ENCODE peak calls at places on chromosomes 11 and 22, in eight cellular contexts. One of them, this sample, is unnamed.

GRCh38 chr11:36311926-36312592 is 16.0 kb downstream of the PRR5L start:
- DNase-seq in thyroid gland: no peak
- DNase-seq in fibroblast of pulmonary artery: no peak
- DNase-seq in HCT116: no peak
- DNase-seq in fibroblast of lung: peak; percentile 52
- DNase-seq in sigmoid colon: no peak
- DNase-seq in left lung: no peak
- DNase-seq in CD8-positive, alpha-beta T cell: no peak
- DNase-seq in this sample: no peak

GRCh38 chr11:122050021-122050710 is 65.8 kb downstream of the BLID start:
- DNase-seq in fibroblast of pulmonary artery: peak; percentile 38
- DNase-seq in CD8-positive, alpha-beta T cell: no peak
- DNase-seq in fibroblast of lung: no peak
- DNase-seq in HCT116: no peak
- DNase-seq in sigmoid colon: no peak
- DNase-seq in left lung: no peak
- DNase-seq in thyroid gland: no peak
- DNase-seq in this sample: no peak

GRCh38 chr22:47328550-47329243 is 566.2 kb downstream of the TBC1D22A start:
- DNase-seq in thyroid gland: no peak
- DNase-seq in sigmoid colon: no peak
- DNase-seq in CD8-positive, alpha-beta T cell: no peak
- DNase-seq in fibroblast of lung: peak; percentile 96
- DNase-seq in left lung: peak; percentile 55
- DNase-seq in fibroblast of pulmonary artery: peak; percentile 96
- DNase-seq in HCT116: peak; percentile 95
- DNase-seq in this sample: no peak

GRCh38 chr22:43228330-43228729 is 41.4 kb upstream of the TTLL12 start:
- DNase-seq in fibroblast of lung: no peak
- DNase-seq in fibroblast of pulmonary artery: peak; percentile 35
- DNase-seq in left lung: no peak
- DNase-seq in sigmoid colon: no peak
- DNase-seq in HCT116: peak; percentile 10
- DNase-seq in CD8-positive, alpha-beta T cell: no peak
- DNase-seq in thyroid gland: peak; percentile 16
- DNase-seq in this sample: no peak

GRCh38 chr22:21791635-21792625 is 56.3 kb upstream of the YPEL1 start:
- DNase-seq in sigmoid colon: no peak
- DNase-seq in CD8-positive, alpha-beta T cell: no peak
- DNase-seq in fibroblast of lung: peak; percentile 71
- DNase-seq in fibroblast of pulmonary artery: peak; percentile 30
- DNase-seq in thyroid gland: no peak
- DNase-seq in HCT116: no peak
- DNase-seq in left lung: no peak
- DNase-seq in this sample: peak; percentile 18

GRCh38 chr11:108733479-108734116 is 68.7 kb downstream of the DDX10 start:
- DNase-seq in left lung: no peak
- DNase-seq in sigmoid colon: no peak
- DNase-seq in fibroblast of lung: peak; percentile 84
- DNase-seq in fibroblast of pulmonary artery: peak; percentile 58
- DNase-seq in CD8-positive, alpha-beta T cell: no peak
- DNase-seq in HCT116: no peak
- DNase-seq in thyroid gland: no peak
- DNase-seq in this sample: no peak

GRCh38 chr11:116691779-116692178 is 81.0 kb downstream of the BUD13 start:
- DNase-seq in left lung: no peak
- DNase-seq in fibroblast of pulmonary artery: peak; percentile 24
- DNase-seq in thyroid gland: peak; percentile 37
- DNase-seq in sigmoid colon: peak; percentile 68
- DNase-seq in HCT116: peak; percentile 6
- DNase-seq in fibroblast of lung: no peak
- DNase-seq in CD8-positive, alpha-beta T cell: peak; percentile 49
- DNase-seq in this sample: peak; percentile 58

GRCh38 chr11:113664981-113665710 is 41.0 kb downstream of the TMPRSS5 start:
- DNase-seq in fibroblast of lung: peak; percentile 43
- DNase-seq in CD8-positive, alpha-beta T cell: no peak
- DNase-seq in sigmoid colon: no peak
- DNase-seq in thyroid gland: no peak
- DNase-seq in fibroblast of pulmonary artery: no peak
- DNase-seq in left lung: no peak
- DNase-seq in HCT116: no peak
- DNase-seq in this sample: no peak

GRCh38 chr11:409600-410471 is 5.0 kb downstream of the SIGIRR start:
- DNase-seq in thyroid gland: no peak
- DNase-seq in fibroblast of lung: no peak
- DNase-seq in fibroblast of pulmonary artery: no peak
- DNase-seq in sigmoid colon: peak; percentile 61
- DNase-seq in HCT116: no peak
- DNase-seq in CD8-positive, alpha-beta T cell: peak; percentile 20
- DNase-seq in left lung: peak; percentile 31
- DNase-seq in this sample: no peak

GRCh38 chr11:46122955-46123354 is 1.7 kb upstream of the PHF21A start:
- DNase-seq in fibroblast of lung: peak; percentile 68
- DNase-seq in left lung: no peak
- DNase-seq in CD8-positive, alpha-beta T cell: no peak
- DNase-seq in thyroid gland: no peak
- DNase-seq in fibroblast of pulmonary artery: peak; percentile 46
- DNase-seq in sigmoid colon: no peak
- DNase-seq in HCT116: no peak
- DNase-seq in this sample: no peak

GRCh38 chr22:37044634-37045625 is 6.6 kb upstream of the KCTD17 start:
- DNase-seq in CD8-positive, alpha-beta T cell: no peak
- DNase-seq in left lung: no peak
- DNase-seq in fibroblast of pulmonary artery: no peak
- DNase-seq in HCT116: no peak
- DNase-seq in thyroid gland: no peak
- DNase-seq in sigmoid colon: no peak
- DNase-seq in fibroblast of lung: no peak
- DNase-seq in this sample: no peak

GRCh38 chr11:86955111-86955673 is at the start of gene FZD4:
- DNase-seq in left lung: peak; percentile 91
- DNase-seq in thyroid gland: peak; percentile 92
- DNase-seq in fibroblast of lung: peak; percentile 88
- DNase-seq in CD8-positive, alpha-beta T cell: peak; percentile 29
- DNase-seq in sigmoid colon: peak; percentile 95
- DNase-seq in HCT116: peak; percentile 48
- DNase-seq in fibroblast of pulmonary artery: peak; percentile 90
- DNase-seq in this sample: peak; percentile 85

GRCh38 chr11:86958259-86958658 is 3.1 kb upstream of the FZD4 start:
- DNase-seq in left lung: no peak
- DNase-seq in thyroid gland: no peak
- DNase-seq in sigmoid colon: no peak
- DNase-seq in HCT116: no peak
- DNase-seq in fibroblast of pulmonary artery: no peak
- DNase-seq in fibroblast of lung: no peak
- DNase-seq in CD8-positive, alpha-beta T cell: no peak
- DNase-seq in this sample: no peak

GRCh38 chr11:86954288-86955110 is 696 bp downstream of the FZD4 start:
- DNase-seq in thyroid gland: peak; percentile 40
- DNase-seq in fibroblast of pulmonary artery: no peak
- DNase-seq in left lung: no peak
- DNase-seq in fibroblast of lung: no peak
- DNase-seq in HCT116: no peak
- DNase-seq in sigmoid colon: peak; percentile 72
- DNase-seq in CD8-positive, alpha-beta T cell: no peak
- DNase-seq in this sample: no peak

GRCh38 chr11:86952933-86953637 is 2.1 kb downstream of the FZD4 start:
- DNase-seq in thyroid gland: no peak
- DNase-seq in sigmoid colon: no peak
- DNase-seq in left lung: no peak
- DNase-seq in CD8-positive, alpha-beta T cell: no peak
- DNase-seq in fibroblast of lung: peak; percentile 36
- DNase-seq in fibroblast of pulmonary artery: peak; percentile 50
- DNase-seq in HCT116: no peak
- DNase-seq in this sample: no peak

DNA sequence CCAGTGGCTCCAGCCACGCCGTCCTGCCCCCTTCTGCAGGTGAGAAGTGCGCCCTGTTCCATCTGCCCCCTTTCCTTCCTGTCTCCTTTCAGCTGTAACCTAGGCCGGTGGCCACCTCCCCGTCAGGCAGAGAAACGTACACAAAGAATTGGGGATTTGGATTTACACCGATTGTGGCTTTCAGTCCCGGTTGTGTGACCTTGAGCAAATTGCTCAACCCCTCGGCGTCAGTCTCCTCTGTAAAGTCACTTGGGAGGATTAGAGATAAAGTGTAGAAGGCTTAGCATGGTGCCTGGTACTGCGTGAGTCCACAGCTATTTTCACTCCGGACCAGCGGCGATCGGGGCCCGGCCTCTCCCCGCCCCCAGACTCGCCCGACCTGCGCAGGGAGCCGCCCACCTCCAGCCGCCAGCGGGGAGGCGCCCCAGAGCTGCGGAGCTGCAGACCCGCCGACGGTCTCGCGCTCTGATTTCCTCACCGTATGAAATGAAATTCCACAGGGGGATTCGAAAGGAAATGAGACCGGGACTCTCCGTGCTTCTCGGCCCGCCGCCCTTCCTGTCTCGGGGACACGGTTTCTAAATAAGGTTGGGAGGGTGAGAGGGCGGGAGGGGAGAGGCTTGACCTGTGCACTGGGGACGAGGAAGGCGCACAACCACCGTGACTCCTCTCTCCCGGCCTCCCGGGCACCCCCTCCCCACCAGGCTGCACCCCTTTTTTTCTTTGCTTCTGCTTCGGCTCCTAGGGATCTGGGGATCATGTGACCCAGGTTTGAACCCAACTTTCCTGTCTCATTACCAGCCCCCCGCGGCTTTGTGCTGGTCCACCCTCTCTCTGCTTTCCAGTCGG is 703 bp upstream of the FZD4 start:
- DNase-seq in fibroblast of lung: peak; percentile 78
- DNase-seq in left lung: peak; percentile 80
- DNase-seq in sigmoid colon: peak; percentile 93
- DNase-seq in thyroid gland: peak; percentile 89
- DNase-seq in CD8-positive, alpha-beta T cell: no peak
- DNase-seq in HCT116: peak; percentile 34
- DNase-seq in fibroblast of pulmonary artery: peak; percentile 84
- DNase-seq in this sample: peak; percentile 94
- H3K4me3 ChIP-seq in fibroblast of lung: peak overlapping the region; percentile 70
- H3K4me3 ChIP-seq in left lung: peak overlapping the region; percentile 73
- H3K4me3 ChIP-seq in sigmoid colon: peak overlapping the region; percentile 43
- H3K4me3 ChIP-seq in thyroid gland: peak overlapping the region; percentile 99
- H3K4me3 ChIP-seq in CD8-positive, alpha-beta T cell: peak overlapping the region; percentile 74
- H3K4me3 ChIP-seq in HCT116: peak overlapping the region; percentile 66
- H3K4me3 ChIP-seq in fibroblast of pulmonary artery: peak overlapping the region; percentile 78
- H3K4me3 ChIP-seq in this sample: peak overlapping the region; percentile 92

GRCh38 chr11:84775503-84775902 is 851.6 kb downstream of the DLG2 start:
- DNase-seq in thyroid gland: no peak
- DNase-seq in left lung: no peak
- DNase-seq in fibroblast of lung: no peak
- DNase-seq in CD8-positive, alpha-beta T cell: no peak
- DNase-seq in HCT116: no peak
- DNase-seq in sigmoid colon: no peak
- DNase-seq in fibroblast of pulmonary artery: no peak
- DNase-seq in this sample: no peak

GRCh38 chr11:84780689-84781293 is 846.4 kb downstream of the DLG2 start:
- DNase-seq in thyroid gland: no peak
- DNase-seq in fibroblast of pulmonary artery: peak; percentile 21
- DNase-seq in CD8-positive, alpha-beta T cell: no peak
- DNase-seq in sigmoid colon: no peak
- DNase-seq in fibroblast of lung: peak; percentile 39
- DNase-seq in left lung: no peak
- DNase-seq in HCT116: peak; percentile 12
- DNase-seq in this sample: no peak
- TF ChIP-seq CTCF in thyroid gland: peak; percentile 25
- TF ChIP-seq CTCF in fibroblast of pulmonary artery: peak; percentile 51
- TF ChIP-seq CTCF in CD8-positive, alpha-beta T cell: no peak
- TF ChIP-seq CTCF in sigmoid colon: no peak
- TF ChIP-seq CTCF in fibroblast of lung: peak; percentile 49
- TF ChIP-seq CTCF in left lung: peak; percentile 6
- TF ChIP-seq CTCF in HCT116: peak; percentile 56
- TF ChIP-seq CTCF in this sample: peak; percentile 26

GRCh38 chr22:49051491-49052022 is 776.1 kb downstream of the BRD1 start:
- DNase-seq in fibroblast of lung: no peak
- DNase-seq in thyroid gland: no peak
- DNase-seq in fibroblast of pulmonary artery: no peak
- DNase-seq in HCT116: no peak
- DNase-seq in left lung: no peak
- DNase-seq in CD8-positive, alpha-beta T cell: no peak
- DNase-seq in sigmoid colon: no peak
- DNase-seq in this sample: no peak
- H3K4me3 ChIP-seq in fibroblast of lung: peak overlapping the region; percentile 14
- H3K4me3 ChIP-seq in thyroid gland: peak overlapping the region; percentile 15
- H3K4me3 ChIP-seq in fibroblast of pulmonary artery: no peak overlapping the region
- H3K4me3 ChIP-seq in HCT116: no peak overlapping the region
- H3K4me3 ChIP-seq in left lung: peak overlapping the region; percentile 18
- H3K4me3 ChIP-seq in CD8-positive, alpha-beta T cell: peak overlapping the region; percentile 39
- H3K4me3 ChIP-seq in sigmoid colon: no peak overlapping the region
- H3K4me3 ChIP-seq in this sample: no peak overlapping the region

GRCh38 chr11:125222494-125222893 is 57.9 kb downstream of the PKNOX2 start:
- DNase-seq in fibroblast of lung: no peak
- DNase-seq in thyroid gland: no peak
- DNase-seq in HCT116: no peak
- DNase-seq in left lung: no peak
- DNase-seq in CD8-positive, alpha-beta T cell: no peak
- DNase-seq in sigmoid colon: no peak
- DNase-seq in fibroblast of pulmonary artery: no peak
- DNase-seq in this sample: no peak

GRCh38 chr11:125226701-125227100 is 62.1 kb downstream of the PKNOX2 start:
- DNase-seq in fibroblast of pulmonary artery: no peak
- DNase-seq in fibroblast of lung: no peak
- DNase-seq in sigmoid colon: no peak
- DNase-seq in thyroid gland: no peak
- DNase-seq in left lung: no peak
- DNase-seq in HCT116: no peak
- DNase-seq in CD8-positive, alpha-beta T cell: no peak
- DNase-seq in this sample: no peak

GRCh38 chr11:125223901-125224331 is 59.4 kb downstream of the PKNOX2 start:
- DNase-seq in CD8-positive, alpha-beta T cell: no peak
- DNase-seq in sigmoid colon: no peak
- DNase-seq in thyroid gland: peak; percentile 33
- DNase-seq in left lung: no peak
- DNase-seq in HCT116: no peak
- DNase-seq in fibroblast of pulmonary artery: no peak
- DNase-seq in fibroblast of lung: no peak
- DNase-seq in this sample: no peak

GRCh38 chr11:125225401-125225800 is 60.9 kb downstream of the PKNOX2 start:
- DNase-seq in thyroid gland: no peak
- DNase-seq in left lung: no peak
- DNase-seq in fibroblast of lung: no peak
- DNase-seq in HCT116: no peak
- DNase-seq in CD8-positive, alpha-beta T cell: no peak
- DNase-seq in fibroblast of pulmonary artery: no peak
- DNase-seq in sigmoid colon: no peak
- DNase-seq in this sample: no peak

DNA sequence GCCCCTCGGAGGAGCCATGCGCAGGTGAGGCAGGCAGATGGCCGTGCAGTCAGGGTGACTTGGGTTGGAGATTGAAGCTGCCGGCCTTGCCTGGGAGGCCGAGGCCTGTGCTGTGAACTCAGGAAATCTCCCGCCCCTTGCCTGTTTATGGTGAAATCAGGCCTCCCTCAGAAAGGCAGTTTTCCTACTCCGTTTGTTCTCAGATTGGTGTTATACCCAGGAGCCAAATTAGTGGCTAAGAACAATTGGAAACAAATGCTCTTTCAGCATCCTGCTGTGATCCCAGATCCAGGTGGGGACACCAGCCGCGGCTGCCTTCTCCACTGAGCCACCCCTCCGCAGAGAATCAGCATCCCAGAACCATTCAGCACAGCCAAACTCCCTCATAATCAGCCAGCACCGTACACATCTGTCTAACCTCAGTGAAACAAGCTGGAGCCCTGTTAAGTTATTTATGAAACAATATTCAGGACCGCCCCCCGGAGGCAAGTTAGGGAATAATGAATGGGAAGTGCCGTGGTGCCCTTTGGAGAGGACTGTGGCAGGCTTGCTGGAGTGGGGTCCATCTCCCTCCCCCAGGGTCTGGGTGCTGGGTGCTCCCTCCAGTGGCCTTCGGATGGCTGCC is 60.0 kb downstream of the PKNOX2 start:
- DNase-seq in CD8-positive, alpha-beta T cell: no peak
- DNase-seq in thyroid gland: peak; percentile 39
- DNase-seq in fibroblast of lung: peak; percentile 14
- DNase-seq in left lung: no peak
- DNase-seq in sigmoid colon: peak; percentile 68
- DNase-seq in HCT116: peak; percentile 8
- DNase-seq in fibroblast of pulmonary artery: peak; percentile 59
- DNase-seq in this sample: peak; percentile 73
- TF ChIP-seq CTCF in CD8-positive, alpha-beta T cell: no peak
- TF ChIP-seq CTCF in thyroid gland: no peak
- TF ChIP-seq CTCF in fibroblast of lung: no peak
- TF ChIP-seq CTCF in left lung: no peak
- TF ChIP-seq CTCF in sigmoid colon: no peak
- TF ChIP-seq CTCF in HCT116: peak; percentile 48
- TF ChIP-seq CTCF in fibroblast of pulmonary artery: peak; percentile 48
- TF ChIP-seq CTCF in this sample: peak; percentile 12

This sample was measured in right atrium auricular region.